ENCODE peak calls at places on chromosomes 12 and 14, in seven cellular contexts. One of them, this sample, is unnamed.

GRCh38 chr12:122021193-122021821 is 377 bp upstream of the BCL7A start:
- DNase-seq in left ventricle myocardium inferior: peak
- DNase-seq in dorsolateral prefrontal cortex: no peak
- DNase-seq in PC-9: no peak
- DNase-seq in Caco-2: no peak
- DNase-seq in IMR-90: no peak
- DNase-seq in fibroblast of pulmonary artery: peak
- DNase-seq in this sample: no peak

GRCh38 chr12:107547421-107547820 is 138.2 kb upstream of the PWP1 start:
- DNase-seq in left ventricle myocardium inferior: no peak
- DNase-seq in dorsolateral prefrontal cortex: no peak
- DNase-seq in PC-9: no peak
- DNase-seq in Caco-2: no peak
- DNase-seq in IMR-90: no peak
- DNase-seq in fibroblast of pulmonary artery: no peak
- DNase-seq in this sample: no peak

GRCh38 chr14:104973215-104974145 is 4.7 kb downstream of the AHNAK2 start:
- DNase-seq in left ventricle myocardium inferior: peak
- DNase-seq in dorsolateral prefrontal cortex: peak
- DNase-seq in PC-9: peak
- DNase-seq in Caco-2: peak
- DNase-seq in IMR-90: peak
- DNase-seq in fibroblast of pulmonary artery: peak
- DNase-seq in this sample: no peak

GRCh38 chr14:39339003-39339402 is 93.2 kb downstream of the FBXO33 start:
- DNase-seq in left ventricle myocardium inferior: no peak
- DNase-seq in dorsolateral prefrontal cortex: no peak
- DNase-seq in PC-9: no peak
- DNase-seq in Caco-2: no peak
- DNase-seq in IMR-90: no peak
- DNase-seq in fibroblast of pulmonary artery: no peak
- DNase-seq in this sample: no peak

GRCh38 chr12:40691913-40692616 is at the start of gene CNTN1:
- DNase-seq in left ventricle myocardium inferior: peak
- DNase-seq in dorsolateral prefrontal cortex: peak
- DNase-seq in PC-9: no peak
- DNase-seq in Caco-2: no peak
- DNase-seq in IMR-90: peak
- DNase-seq in fibroblast of pulmonary artery: peak
- DNase-seq in this sample: no peak

GRCh38 chr12:85920324-85920947 is 46.3 kb downstream of the NTS start:
- DNase-seq in left ventricle myocardium inferior: no peak
- DNase-seq in dorsolateral prefrontal cortex: no peak
- DNase-seq in PC-9: no peak
- DNase-seq in Caco-2: no peak
- DNase-seq in IMR-90: peak
- DNase-seq in fibroblast of pulmonary artery: peak
- DNase-seq in this sample: peak

GRCh38 chr12:104790296-104791125 is 167.6 kb downstream of the SLC41A2 start:
- DNase-seq in left ventricle myocardium inferior: peak
- DNase-seq in dorsolateral prefrontal cortex: no peak
- DNase-seq in PC-9: no peak
- DNase-seq in Caco-2: peak
- DNase-seq in IMR-90: peak
- DNase-seq in fibroblast of pulmonary artery: no peak
- DNase-seq in this sample: no peak

GRCh38 chr12:63844391-63845341 is at the start of gene SRGAP1:
- DNase-seq in left ventricle myocardium inferior: peak
- DNase-seq in dorsolateral prefrontal cortex: peak
- DNase-seq in PC-9: no peak
- DNase-seq in Caco-2: peak
- DNase-seq in IMR-90: peak
- DNase-seq in fibroblast of pulmonary artery: peak
- DNase-seq in this sample: no peak

GRCh38 chr14:65206448-65207096 is 104.3 kb upstream of the MAX start:
- DNase-seq in left ventricle myocardium inferior: no peak
- DNase-seq in dorsolateral prefrontal cortex: no peak
- DNase-seq in PC-9: peak
- DNase-seq in Caco-2: no peak
- DNase-seq in IMR-90: peak
- DNase-seq in fibroblast of pulmonary artery: peak
- DNase-seq in this sample: no peak

GRCh38 chr12:80470403-80470802 is 26.4 kb downstream of the PTPRQ start:
- DNase-seq in left ventricle myocardium inferior: no peak
- DNase-seq in dorsolateral prefrontal cortex: no peak
- DNase-seq in PC-9: no peak
- DNase-seq in Caco-2: no peak
- DNase-seq in IMR-90: no peak
- DNase-seq in fibroblast of pulmonary artery: no peak
- DNase-seq in this sample: no peak

DNA sequence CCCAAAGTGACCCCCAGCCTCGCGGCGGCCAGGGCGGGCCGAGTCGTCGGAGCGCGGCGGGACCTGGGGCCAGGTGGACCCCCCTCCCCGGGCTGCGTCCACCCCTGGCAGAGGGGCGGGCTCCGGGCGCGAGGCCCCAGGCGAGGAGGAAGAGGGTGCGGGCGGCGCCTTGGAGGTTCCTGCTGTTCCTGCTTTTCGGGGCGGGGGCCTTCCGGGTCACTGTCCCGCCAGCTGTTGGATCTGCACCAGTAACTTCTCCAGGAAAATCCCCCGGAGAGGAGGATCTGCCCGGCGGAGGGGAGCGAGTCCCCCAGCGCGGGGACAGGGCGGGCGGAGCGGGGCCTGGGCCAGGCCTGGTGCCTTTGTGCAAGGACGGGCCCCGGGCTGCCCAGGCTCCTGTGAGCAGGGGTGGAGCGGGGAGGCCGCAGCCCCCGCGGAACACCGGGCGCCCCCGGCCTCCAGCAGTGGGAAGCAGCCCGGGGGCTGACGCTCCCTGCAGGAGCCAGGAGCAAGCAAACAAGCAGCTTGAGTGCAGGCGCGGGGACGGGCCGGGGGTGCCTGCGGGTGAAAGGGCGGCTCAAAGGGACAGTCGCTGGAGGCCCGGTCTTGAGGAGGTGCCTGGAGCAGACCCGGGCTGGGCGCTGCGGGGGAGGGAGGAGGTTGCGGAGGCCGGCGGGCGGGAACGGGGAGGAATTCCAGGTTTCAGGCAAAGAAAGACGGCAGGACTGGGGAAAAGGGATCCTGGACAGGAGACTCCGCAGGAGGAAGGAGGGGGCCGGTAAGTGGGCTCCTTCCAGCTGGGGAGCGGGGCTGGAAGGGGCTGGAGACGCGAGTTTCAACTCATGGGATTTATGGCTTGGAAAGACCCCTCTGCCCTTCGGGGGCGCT is 15.5 kb downstream of the TNFAIP2 start:
- DNase-seq in left ventricle myocardium inferior: no peak
- DNase-seq in dorsolateral prefrontal cortex: no peak
- DNase-seq in PC-9: no peak
- DNase-seq in Caco-2: no peak
- DNase-seq in IMR-90: no peak
- DNase-seq in fibroblast of pulmonary artery: no peak
- DNase-seq in this sample: no peak
- H3K4me3 ChIP-seq in left ventricle myocardium inferior: peak
- H3K4me3 ChIP-seq in dorsolateral prefrontal cortex: no peak
- H3K4me3 ChIP-seq in PC-9: no peak
- H3K4me3 ChIP-seq in Caco-2: no peak
- H3K4me3 ChIP-seq in IMR-90: no peak
- H3K4me3 ChIP-seq in fibroblast of pulmonary artery: no peak
- H3K4me3 ChIP-seq in this sample: no peak

GRCh38 chr12:54824402-54824801 is 29.9 kb upstream of the MUCL1 start:
- DNase-seq in left ventricle myocardium inferior: no peak
- DNase-seq in dorsolateral prefrontal cortex: no peak
- DNase-seq in PC-9: no peak
- DNase-seq in Caco-2: no peak
- DNase-seq in IMR-90: no peak
- DNase-seq in fibroblast of pulmonary artery: no peak
- DNase-seq in this sample: no peak
- TF ChIP-seq CTCF in left ventricle myocardium inferior: peak
- TF ChIP-seq CTCF in dorsolateral prefrontal cortex: no peak
- TF ChIP-seq CTCF in PC-9: peak
- TF ChIP-seq CTCF in Caco-2: peak
- TF ChIP-seq CTCF in IMR-90: no peak
- TF ChIP-seq CTCF in fibroblast of pulmonary artery: no peak
- TF ChIP-seq CTCF in this sample: no peak

DNA sequence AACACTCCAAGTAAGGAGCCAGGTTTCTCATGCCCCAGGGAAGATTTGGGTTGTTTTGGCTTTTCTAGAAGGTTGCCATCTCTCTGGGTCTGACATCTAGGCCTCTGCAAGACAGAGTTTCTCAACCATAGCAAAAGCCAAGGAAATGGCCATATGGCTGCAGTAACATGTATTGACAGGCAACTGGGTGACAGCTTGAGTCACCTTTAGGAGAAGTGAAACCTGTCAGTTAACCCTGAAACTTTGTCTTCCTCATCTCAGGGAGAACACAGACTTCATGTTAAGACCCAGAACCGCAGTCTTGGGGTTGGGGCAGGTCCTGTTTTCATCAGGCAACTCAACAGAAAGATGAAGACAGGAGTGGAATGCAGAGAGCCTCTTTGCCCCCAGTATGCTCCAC is 46.0 kb upstream of the PLBD1 start:
- DNase-seq in left ventricle myocardium inferior: no peak
- DNase-seq in dorsolateral prefrontal cortex: no peak
- DNase-seq in PC-9: no peak
- DNase-seq in Caco-2: no peak
- DNase-seq in IMR-90: no peak
- DNase-seq in fibroblast of pulmonary artery: no peak
- DNase-seq in this sample: no peak
- H3K4me3 ChIP-seq in left ventricle myocardium inferior: no peak
- H3K4me3 ChIP-seq in dorsolateral prefrontal cortex: no peak
- H3K4me3 ChIP-seq in PC-9: no peak
- H3K4me3 ChIP-seq in Caco-2: no peak
- H3K4me3 ChIP-seq in IMR-90: no peak
- H3K4me3 ChIP-seq in fibroblast of pulmonary artery: no peak
- H3K4me3 ChIP-seq in this sample: no peak

GRCh38 chr12:42541965-42542364 is 47.6 kb downstream of the PRICKLE1 start:
- DNase-seq in left ventricle myocardium inferior: no peak
- DNase-seq in dorsolateral prefrontal cortex: no peak
- DNase-seq in PC-9: no peak
- DNase-seq in Caco-2: no peak
- DNase-seq in IMR-90: no peak
- DNase-seq in fibroblast of pulmonary artery: no peak
- DNase-seq in this sample: no peak

GRCh38 chr12:42550815-42551214 is 38.7 kb downstream of the PRICKLE1 start:
- DNase-seq in left ventricle myocardium inferior: no peak
- DNase-seq in dorsolateral prefrontal cortex: no peak
- DNase-seq in PC-9: no peak
- DNase-seq in Caco-2: no peak
- DNase-seq in IMR-90: no peak
- DNase-seq in fibroblast of pulmonary artery: no peak
- DNase-seq in this sample: no peak

GRCh38 chr12:42546709-42547108 is 42.8 kb downstream of the PRICKLE1 start:
- DNase-seq in left ventricle myocardium inferior: no peak
- DNase-seq in dorsolateral prefrontal cortex: no peak
- DNase-seq in PC-9: no peak
- DNase-seq in Caco-2: no peak
- DNase-seq in IMR-90: no peak
- DNase-seq in fibroblast of pulmonary artery: no peak
- DNase-seq in this sample: no peak
- TF ChIP-seq CTCF in left ventricle myocardium inferior: no peak
- TF ChIP-seq CTCF in dorsolateral prefrontal cortex: no peak
- TF ChIP-seq CTCF in PC-9: no peak
- TF ChIP-seq CTCF in Caco-2: no peak
- TF ChIP-seq CTCF in IMR-90: no peak
- TF ChIP-seq CTCF in fibroblast of pulmonary artery: no peak
- TF ChIP-seq CTCF in this sample: no peak

GRCh38 chr14:99645545-99646505 is 896 bp downstream of the HHIPL1 start:
- DNase-seq in left ventricle myocardium inferior: no peak
- DNase-seq in dorsolateral prefrontal cortex: no peak
- DNase-seq in PC-9: no peak
- DNase-seq in Caco-2: no peak
- DNase-seq in IMR-90: no peak
- DNase-seq in fibroblast of pulmonary artery: no peak
- DNase-seq in this sample: no peak
- H3K4me3 ChIP-seq in left ventricle myocardium inferior: peak
- H3K4me3 ChIP-seq in dorsolateral prefrontal cortex: peak
- H3K4me3 ChIP-seq in PC-9: no peak
- H3K4me3 ChIP-seq in Caco-2: peak
- H3K4me3 ChIP-seq in IMR-90: peak
- H3K4me3 ChIP-seq in fibroblast of pulmonary artery: peak
- H3K4me3 ChIP-seq in this sample: no peak

DNA sequence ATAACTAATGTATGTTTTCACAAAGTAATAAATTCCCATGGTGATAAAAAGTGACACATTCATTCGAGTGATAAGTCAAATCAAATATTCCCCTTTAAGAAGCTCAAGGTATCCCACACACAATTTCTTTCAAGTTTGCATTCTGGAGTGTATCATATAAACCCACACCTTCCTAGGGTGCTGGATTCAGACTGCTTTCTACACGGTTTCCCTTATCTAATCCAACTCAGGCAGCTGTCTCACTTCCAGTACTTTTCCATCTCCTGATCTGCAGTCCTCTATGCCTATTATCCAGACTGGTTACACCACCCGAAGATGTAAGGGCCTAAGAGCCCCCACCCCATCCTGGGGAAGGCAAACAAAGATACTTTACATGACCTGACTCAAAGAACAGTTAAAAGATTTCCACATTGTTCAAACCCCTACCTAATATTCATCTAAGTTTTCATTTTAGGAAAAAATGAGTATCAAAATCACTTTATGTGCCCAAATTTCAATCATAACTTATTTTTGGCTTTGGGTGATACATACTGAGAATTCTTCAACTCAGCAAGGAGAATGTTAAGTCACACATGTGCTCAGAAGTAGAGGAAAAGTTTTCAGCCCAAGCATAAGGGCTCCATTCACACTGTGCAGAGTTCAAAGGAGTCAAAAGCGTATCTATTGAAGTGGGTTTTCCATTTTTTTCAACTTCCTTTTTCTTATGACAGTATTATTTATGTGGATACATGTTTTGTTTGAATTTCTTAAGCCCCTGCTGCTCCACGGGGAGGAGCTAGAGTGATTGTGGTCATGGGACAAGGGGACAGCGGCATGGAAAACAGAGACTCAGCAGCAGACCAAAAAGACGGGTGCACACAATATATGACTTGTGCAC is 41.8 kb downstream of the CORO1C start:
- DNase-seq in left ventricle myocardium inferior: no peak
- DNase-seq in dorsolateral prefrontal cortex: no peak
- DNase-seq in PC-9: no peak
- DNase-seq in Caco-2: no peak
- DNase-seq in IMR-90: peak
- DNase-seq in fibroblast of pulmonary artery: peak
- DNase-seq in this sample: no peak
- TF ChIP-seq CTCF in left ventricle myocardium inferior: peak
- TF ChIP-seq CTCF in dorsolateral prefrontal cortex: peak
- TF ChIP-seq CTCF in PC-9: no peak
- TF ChIP-seq CTCF in Caco-2: no peak
- TF ChIP-seq CTCF in IMR-90: peak
- TF ChIP-seq CTCF in fibroblast of pulmonary artery: peak
- TF ChIP-seq CTCF in this sample: no peak